ENCODE peak calls at places on chromosome 13, in eight cellular contexts. K is astrocyte of the cerebellum; U is CD8-positive, alpha-beta T cell; C is NCI-H748 treated with DMSO at 0.1 percent for 48 hours; X is left ventricle myocardium inferior; N is GDM1; R is ACHN; V is caudate nucleus. Y is an unnamed sample.
A peak's percentile ranks its signal among the peaks of the same experiment; 100 is the strongest.

GRCh38 chr13:35164324-35164932 is 222.4 kb downstream of the NBEA start:
- DNase-seq in K (no peak), U (no peak), C (peak; percentile 77), X (no peak), N (peak; percentile 17), R (peak; percentile 47), V (no peak), Y (no peak)

GRCh38 chr13:111322001-111322915 is 1.8 kb downstream of the TEX29 start:
- DNase-seq in K (no peak), U (no peak), C (no peak), X (no peak), N (no peak), R (no peak), V (no peak), Y (no peak)

GRCh38 chr13:74047925-74048324 is 86.3 kb downstream of the KLF12 start:
- DNase-seq in K (no peak), U (no peak), C (no peak), X (no peak), N (no peak), R (no peak), V (no peak), Y (no peak)

GRCh38 chr13:26254583-26255102 is 714 bp downstream of the CDK8 start:
- DNase-seq in K (no peak), U (peak; percentile 40), C (peak; percentile 83), X (peak; percentile 46), N (peak; percentile 48), R (peak; percentile 50), V (no peak), Y (peak; percentile 61)

GRCh38 chr13:34025746-34026145 is 207.8 kb downstream of the RFC3 start:
- DNase-seq in K (peak; percentile 57), U (no peak), C (no peak), X (no peak), N (no peak), R (no peak), V (no peak), Y (no peak)

GRCh38 chr13:79988573-79988972 is 352.4 kb downstream of the SPRY2 start:
- DNase-seq in K (no peak), U (no peak), C (no peak), X (no peak), N (no peak), R (no peak), V (no peak), Y (no peak)

GRCh38 chr13:75796825-75797224 is 160.7 kb downstream of the LMO7 start:
- DNase-seq in K (no peak), U (no peak), C (no peak), X (no peak), N (no peak), R (no peak), V (no peak), Y (no peak)

GRCh38 chr13:94620286-94620896 is 18.7 kb downstream of the GPR180 start:
- DNase-seq in K (no peak), U (no peak), C (peak; percentile 67), X (no peak), N (peak; percentile 7), R (peak; percentile 30), V (no peak), Y (no peak)

GRCh38 chr13:49629196-49629938 is 1.1 kb downstream of the ARL11 start:
- DNase-seq in K (no peak), U (no peak), C (no peak), X (no peak), N (no peak), R (no peak), V (no peak), Y (no peak)

GRCh38 chr13:32285633-32285965 is 29.6 kb downstream of the ZAR1L start:
- DNase-seq in K (no peak), U (no peak), C (no peak), X (no peak), N (no peak), R (no peak), V (no peak), Y (no peak)

GRCh38 chr13:21071015-21071414 is 9.6 kb upstream of the LATS2 start:
- DNase-seq in K (no peak), U (no peak), C (no peak), X (no peak), N (no peak), R (no peak), V (no peak), Y (no peak)

GRCh38 chr13:113129480-113129879 is 6.9 kb downstream of the F10 start:
- DNase-seq in K (no peak), U (no peak), C (no peak), X (no peak), N (no peak), R (no peak), V (no peak), Y (peak; percentile 1)

GRCh38 chr13:29752175-29752574 is 98.2 kb downstream of the UBL3 start:
- DNase-seq in K (no peak), U (no peak), C (no peak), X (no peak), N (no peak), R (no peak), V (no peak), Y (no peak)

GRCh38 chr13:77386046-77386445 is 59.2 kb upstream of the MYCBP2 start:
- DNase-seq in K (no peak), U (no peak), C (no peak), X (no peak), N (no peak), R (no peak), V (no peak), Y (no peak)

GRCh38 chr13:99433543-99434075 is 67.7 kb upstream of the TM9SF2 start:
- DNase-seq in K (no peak), U (no peak), C (no peak), X (no peak), N (no peak), R (no peak), V (no peak), Y (no peak)